ENCODE peak calls at places on chromosomes 7 and 10, in five cellular contexts. One of them, this sample, is unnamed.

GRCh38 chr7:1062296-1063294 is 18.2 kb downstream of the GPR146 start:
- DNase-seq in head of caudate nucleus: no peak
- DNase-seq in hepatocyte: no peak
- DNase-seq in right cardiac atrium: no peak
- DNase-seq in GF-D8: no peak
- DNase-seq in this sample: peak; percentile 82

GRCh38 chr10:132101529-132101928 is 35.8 kb downstream of the JAKMIP3 start:
- DNase-seq in head of caudate nucleus: peak; percentile 49
- DNase-seq in hepatocyte: no peak
- DNase-seq in right cardiac atrium: no peak
- DNase-seq in GF-D8: no peak
- DNase-seq in this sample: no peak

GRCh38 chr7:23530355-23530754 is 1.4 kb downstream of the TRA2A start:
- DNase-seq in head of caudate nucleus: no peak
- DNase-seq in hepatocyte: peak; percentile 55
- DNase-seq in right cardiac atrium: no peak
- DNase-seq in GF-D8: peak; percentile 8
- DNase-seq in this sample: peak; percentile 38

GRCh38 chr10:74114041-74114448 is 36.6 kb downstream of the AP3M1 start:
- DNase-seq in head of caudate nucleus: peak; percentile 32
- DNase-seq in hepatocyte: no peak
- DNase-seq in right cardiac atrium: no peak
- DNase-seq in GF-D8: no peak
- DNase-seq in this sample: no peak

GRCh38 chr7:42746226-42746625 is 165.6 kb downstream of the C7orf25 start:
- DNase-seq in head of caudate nucleus: no peak
- DNase-seq in hepatocyte: no peak
- DNase-seq in right cardiac atrium: no peak
- DNase-seq in GF-D8: no peak
- DNase-seq in this sample: no peak

GRCh38 chr7:1924185-1924817 is 254.2 kb downstream of the ELFN1 start:
- DNase-seq in head of caudate nucleus: no peak
- DNase-seq in hepatocyte: no peak
- DNase-seq in right cardiac atrium: peak; percentile 2
- DNase-seq in GF-D8: peak; percentile 76
- DNase-seq in this sample: no peak

GRCh38 chr7:137697026-137697425 is 149.7 kb downstream of the DGKI start:
- DNase-seq in head of caudate nucleus: no peak
- DNase-seq in hepatocyte: no peak
- DNase-seq in right cardiac atrium: no peak
- DNase-seq in GF-D8: no peak
- DNase-seq in this sample: no peak

GRCh38 chr7:39098506-39098905 is 120.8 kb downstream of the POU6F2 start:
- DNase-seq in head of caudate nucleus: no peak
- DNase-seq in hepatocyte: no peak
- DNase-seq in right cardiac atrium: no peak
- DNase-seq in GF-D8: no peak
- DNase-seq in this sample: no peak

GRCh38 chr7:101820703-101821102 is 3.3 kb downstream of the CUX1 start:
- DNase-seq in head of caudate nucleus: no peak
- DNase-seq in hepatocyte: no peak
- DNase-seq in right cardiac atrium: no peak
- DNase-seq in GF-D8: no peak
- DNase-seq in this sample: no peak

GRCh38 chr10:58590152-58590551 is 77.5 kb downstream of the BICC1 start:
- DNase-seq in head of caudate nucleus: no peak
- DNase-seq in hepatocyte: peak; percentile 57
- DNase-seq in right cardiac atrium: no peak
- DNase-seq in GF-D8: no peak
- DNase-seq in this sample: no peak

GRCh38 chr7:150740053-150740452 is 2.8 kb downstream of the GIMAP5 start:
- DNase-seq in head of caudate nucleus: no peak
- DNase-seq in hepatocyte: no peak
- DNase-seq in right cardiac atrium: no peak
- DNase-seq in GF-D8: no peak
- DNase-seq in this sample: no peak